ENCODE peak calls at places on chromosomes 3 and 15, in four cellular contexts. E, W, Q and S are unnamed samples.

GRCh38 chr3:32421991-32422859 is 30.6 kb downstream of the CMTM7 start:
- DNase-seq in Q (peak), E (peak), W (peak), S (no peak)

GRCh38 chr3:189270248-189270832 is 98.6 kb downstream of the TPRG1 start:
- DNase-seq in W (no peak), E (peak), Q (peak), S (no peak)

GRCh38 chr15:101124731-101125558 is 126.9 kb downstream of the CHSY1 start:
- DNase-seq in W (no peak), Q (no peak), E (no peak), S (no peak)

GRCh38 chr3:162719684-162720341 is 1223.2 kb downstream of the OTOL1 start:
- DNase-seq in W (no peak), E (no peak), Q (no peak), S (no peak)

GRCh38 chr15:22930782-22931484 is 49.2 kb downstream of the CYFIP1 start:
- DNase-seq in W (no peak), Q (peak), E (peak), S (no peak)

GRCh38 chr3:169384576-169384975 is 278.9 kb downstream of the MECOM start:
- DNase-seq in Q (no peak), E (no peak), W (no peak), S (no peak)

GRCh38 chr3:45199837-45200648 is 26.0 kb downstream of the TMEM158 start:
- DNase-seq in E (no peak), Q (no peak), W (no peak), S (no peak)

GRCh38 chr3:4977889-4978258 is 1.4 kb upstream of the BHLHE40 start:
- DNase-seq in W (no peak), E (no peak), Q (no peak), S (no peak)

GRCh38 chr3:116339441-116340028 is 105.8 kb downstream of the LSAMP start:
- DNase-seq in Q (no peak), E (peak), W (no peak), S (no peak)

GRCh38 chr3:5431142-5431541 is 243.6 kb downstream of the EDEM1 start:
- DNase-seq in Q (no peak), E (no peak), W (no peak), S (no peak)

GRCh38 chr3:185328324-185329004 is 34.5 kb upstream of the MAP3K13 start:
- DNase-seq in Q (no peak), E (no peak), W (no peak), S (no peak)

GRCh38 chr15:90174140-90174891 is 26.8 kb upstream of the SEMA4B start:
- DNase-seq in W (peak), Q (peak), E (peak), S (no peak)

GRCh38 chr3:38139191-38139590 is 730 bp downstream of the MYD88 start:
- DNase-seq in W (no peak), Q (no peak), E (no peak), S (no peak)

GRCh38 chr3:9884555-9885165 is 4.6 kb upstream of the CIDEC start:
- DNase-seq in E (peak), Q (no peak), W (peak), S (no peak)

GRCh38 chr15:91627473-91628309 is 225.8 kb upstream of the SLCO3A1 start:
- DNase-seq in W (no peak), E (peak), Q (peak), S (no peak)

GRCh38 chr3:56557815-56558170 is 818 bp downstream of the CCDC66 start:
- DNase-seq in Q (no peak), E (no peak), W (no peak), S (no peak)

GRCh38 chr3:87076951-87077350 is 86.0 kb upstream of the VGLL3 start:
- DNase-seq in Q (no peak), E (no peak), W (no peak), S (no peak)

GRCh38 chr15:90760661-90761232 is 43.6 kb downstream of the BLM start:
- DNase-seq in E (no peak), W (no peak), Q (no peak), S (no peak)

GRCh38 chr15:33837294-33837693 is 131.0 kb upstream of the CHRM5 start:
- DNase-seq in W (no peak), Q (no peak), E (no peak), S (no peak)

GRCh38 chr15:70876011-70876410 is 16.2 kb downstream of the THAP10 start:
- DNase-seq in W (no peak), E (no peak), Q (no peak), S (peak)

GRCh38 chr3:113147608-113148306 is 63.6 kb upstream of the BOC start:
- DNase-seq in E (peak), Q (no peak), W (peak), S (no peak)

GRCh38 chr3:124707667-124708066 is 22.6 kb upstream of the UMPS start:
- DNase-seq in W (no peak), E (no peak), Q (no peak), S (no peak)

GRCh38 chr15:99708563-99708962 is 24.7 kb downstream of the LYSMD4 start:
- DNase-seq in W (peak), Q (peak), E (peak), S (no peak)

GRCh38 chr3:183460059-183461052 is 31.9 kb upstream of the MCF2L2 start:
- DNase-seq in W (no peak), Q (no peak), E (no peak), S (no peak)

GRCh38 chr15:77836116-77836798 is 203.5 kb upstream of the LINGO1 start:
- DNase-seq in E (peak), Q (no peak), W (no peak), S (no peak)

GRCh38 chr3:109696932-109697331 is 359.6 kb upstream of the DPPA4 start:
- DNase-seq in Q (no peak), W (no peak), E (no peak), S (no peak)
- TF ChIP-seq CTCF in Q (no peak), W (no peak), E (no peak), S (no peak)

GRCh38 chr15:44535509-44536297 is 1.2 kb upstream of the EIF3J start:
- DNase-seq in Q (no peak), E (peak), W (peak), S (peak)

GRCh38 chr15:44536962-44537727 is at the start of gene EIF3J:
- DNase-seq in E (peak), Q (peak), W (peak), S (peak)

GRCh38 chr15:44535092-44535491 is 1.9 kb upstream of the EIF3J start:
- DNase-seq in Q (no peak), W (no peak), E (no peak), S (no peak)

GRCh38 chr15:44537728-44538240 is 837 bp downstream of the EIF3J start:
- DNase-seq in W (peak), E (no peak), Q (no peak), S (no peak)

DNA sequence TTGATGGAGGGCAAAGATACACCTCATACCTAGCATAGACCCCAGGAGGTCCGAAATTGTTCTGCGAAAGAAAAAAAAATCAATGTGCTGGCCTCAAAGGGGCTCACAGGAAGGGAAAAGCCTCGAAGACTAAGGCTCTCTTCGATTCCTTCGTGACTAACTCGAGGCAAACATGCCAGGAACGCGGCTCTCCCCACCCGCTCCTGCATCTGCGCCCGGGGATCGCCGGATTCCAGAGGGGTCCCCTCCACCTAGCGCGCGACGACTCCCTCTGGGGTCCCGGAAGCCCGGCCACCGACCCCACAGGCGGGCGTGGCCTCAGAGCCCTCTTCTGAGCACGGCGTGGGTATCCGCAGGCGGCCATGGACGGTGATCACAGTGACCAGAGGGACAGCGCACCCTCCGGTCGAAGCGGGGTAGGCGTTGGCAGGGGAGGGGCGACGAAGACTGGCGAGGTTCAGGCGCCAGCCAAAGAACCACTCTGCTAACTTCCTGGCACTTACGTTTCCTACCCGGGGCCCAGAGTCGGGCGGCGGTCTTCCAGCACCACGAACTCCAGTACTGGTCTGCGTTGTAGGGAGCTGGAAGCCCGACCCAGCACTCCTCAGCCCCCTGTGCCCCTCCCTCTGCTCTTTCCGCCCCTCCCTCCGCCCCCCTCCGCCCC is 517 bp upstream of the EIF3J start:
- DNase-seq in Q (peak), W (peak), E (peak), S (peak)
- TF ChIP-seq CTCF in Q (peak), W (peak), E (peak), S (peak)

DNA sequence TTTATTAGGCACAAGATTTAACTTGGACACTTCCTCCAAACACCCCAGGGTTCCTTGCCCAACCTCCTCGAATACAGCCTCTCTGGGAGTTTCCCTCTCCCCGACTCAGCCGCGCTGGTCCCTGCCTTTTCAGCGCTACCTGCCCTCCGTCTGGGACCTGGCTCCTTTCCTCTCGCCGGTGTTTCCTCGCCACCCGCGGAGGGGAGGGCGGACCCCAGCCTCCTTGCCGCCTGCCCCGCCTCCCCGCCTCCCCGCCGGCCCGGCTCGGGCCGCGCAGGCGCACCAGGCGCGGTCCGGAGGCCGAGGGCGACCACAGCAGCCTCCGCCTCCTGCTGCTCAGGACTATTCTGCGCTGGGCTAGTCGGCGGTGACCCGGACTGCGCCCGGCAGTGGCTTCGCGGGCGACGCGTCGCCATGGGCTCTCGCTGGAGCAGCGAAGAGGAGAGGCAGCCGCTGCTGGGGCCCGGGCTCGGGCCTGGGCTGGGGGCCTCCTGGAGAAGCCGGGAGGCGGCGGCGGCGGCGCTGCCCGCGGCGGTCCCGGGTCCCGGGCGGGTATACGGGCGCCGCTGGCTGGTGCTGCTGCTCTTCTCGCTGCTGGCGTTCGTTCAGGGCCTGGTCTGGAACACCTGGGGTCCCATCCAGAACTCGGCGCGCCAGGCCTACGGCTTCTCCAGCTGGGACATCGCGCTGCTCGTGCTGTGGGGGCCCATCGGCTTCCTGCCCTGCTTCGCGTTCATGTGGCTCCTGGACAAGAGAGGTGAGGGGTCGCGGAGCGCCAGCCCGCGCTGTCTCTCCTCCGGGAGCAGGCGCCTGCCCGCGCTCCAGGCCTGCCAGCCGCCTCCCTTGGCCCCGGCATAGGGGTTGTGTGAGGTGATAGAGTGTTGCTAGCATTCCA is at the start of gene SLC49A4:
- DNase-seq in Q (peak), W (peak), E (peak), S (peak)
- TF ChIP-seq CTCF in Q (no peak), W (no peak), E (no peak), S (no peak)

DNA sequence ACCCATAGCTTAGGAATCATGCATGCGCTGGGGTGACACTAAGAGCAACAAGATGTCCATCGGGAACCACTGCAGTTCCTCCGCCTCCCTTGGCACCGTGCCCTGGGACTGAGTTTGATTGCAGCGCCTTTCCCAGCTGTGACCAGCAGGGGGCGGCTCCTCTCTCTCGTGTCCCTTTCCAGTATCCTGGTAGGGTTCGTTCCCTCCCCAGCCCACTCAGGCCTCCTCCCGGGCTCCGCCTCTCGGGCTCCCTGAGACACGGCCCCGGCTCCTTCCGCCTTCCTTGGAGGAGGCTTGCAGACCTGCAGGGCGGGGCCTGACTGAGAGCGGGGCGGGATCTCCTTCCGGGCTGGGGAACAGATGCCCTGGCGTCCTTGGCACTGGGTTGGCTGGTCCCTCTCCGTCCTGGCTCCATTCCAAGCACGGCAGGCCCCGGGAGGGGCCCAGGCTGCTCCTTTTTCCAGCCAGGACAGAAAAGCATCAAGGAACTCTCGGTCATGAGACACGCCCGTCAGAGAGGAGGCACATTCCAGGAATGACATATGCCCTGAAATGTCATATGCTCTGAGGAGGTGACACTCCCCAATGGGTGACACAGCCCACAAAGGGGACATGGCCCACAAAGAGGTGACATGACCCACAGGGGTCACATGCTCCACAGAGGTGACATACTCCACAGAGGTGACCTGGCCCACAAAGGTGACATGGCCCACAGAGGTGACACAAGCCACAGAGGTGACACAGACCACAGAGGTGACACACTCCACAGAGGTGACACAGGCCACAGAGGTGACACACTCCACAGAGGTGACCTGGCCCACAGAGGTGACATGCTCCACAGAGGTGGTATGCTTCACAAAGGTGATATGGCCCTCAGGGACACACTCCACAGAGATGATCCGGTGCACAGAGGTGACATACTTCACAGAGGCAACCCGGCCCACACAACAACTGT is 79.0 kb downstream of the ABHD5 start:
- DNase-seq in W (peak), Q (peak), E (peak), S (peak)
- TF ChIP-seq CTCF in W (peak), Q (peak), E (peak), S (peak)

GRCh38 chr3:151818361-151818760 is 4.4 kb downstream of the AADAC start:
- DNase-seq in E (no peak), W (no peak), Q (no peak), S (no peak)
- TF ChIP-seq CTCF in E (no peak), W (no peak), Q (no peak), S (no peak)

GRCh38 chr3:123422457-123422856 is 26.4 kb downstream of the ADCY5 start:
- DNase-seq in E (no peak), Q (no peak), W (no peak), S (no peak)
- TF ChIP-seq CTCF in E (no peak), Q (no peak), W (no peak), S (no peak)